ENCODE peak calls at places on chromosomes 12 and 14, in nine cellular contexts. D is HCT116; U is A549; O is brain microvascular endothelial cell; X is uterus; Y is transverse colon; L is AG09319; A is CD4-positive, alpha-beta T cell; R is bronchial epithelial cell. S is an unnamed sample.

GRCh38 chr12:44159870-44160269 is 324.0 kb downstream of the TMEM117 start:
- DNase-seq in L (no peak), O (no peak), D (no peak), Y (no peak), A (no peak), R (no peak), X (no peak), U (no peak), S (no peak)

GRCh38 chr12:12108441-12109058 is 37.8 kb downstream of the BCL2L14 start:
- DNase-seq in U (no peak), L (no peak), O (no peak), R (no peak), Y (no peak), X (no peak), A (no peak), D (no peak), S (no peak)

GRCh38 chr12:77941396-77941795 is 110.7 kb downstream of the NAV3 start:
- DNase-seq in U (no peak), R (no peak), L (no peak), A (no peak), Y (no peak), D (no peak), O (no peak), X (no peak), S (no peak)

GRCh38 chr12:102197789-102198188 is at the start of gene PMCH:
- DNase-seq in A (no peak), O (no peak), U (no peak), D (no peak), X (no peak), L (no peak), R (peak), Y (no peak), S (peak)

GRCh38 chr12:65192963-65193516 is 23.7 kb downstream of the LEMD3 start:
- DNase-seq in X (no peak), L (no peak), O (no peak), D (no peak), Y (no peak), A (no peak), U (no peak), R (no peak), S (no peak)

GRCh38 chr12:51534216-51534615 is 56.8 kb upstream of the SCN8A start:
- DNase-seq in O (no peak), R (no peak), Y (no peak), A (no peak), L (no peak), U (no peak), D (no peak), X (no peak), S (no peak)

GRCh38 chr14:93008381-93008780 is 85.4 kb downstream of the CHGA start:
- DNase-seq in U (no peak), R (no peak), D (no peak), L (no peak), A (no peak), O (no peak), X (peak), Y (no peak), S (peak)

GRCh38 chr12:54680374-54680773 is 32.2 kb upstream of the DCD start:
- DNase-seq in R (peak), A (no peak), Y (peak), D (peak), O (peak), L (no peak), X (no peak), U (peak), S (peak)

GRCh38 chr12:54220092-54220557 is 31.3 kb upstream of the SMUG1 start:
- DNase-seq in O (peak), X (peak), Y (peak), R (peak), A (peak), D (peak), U (peak), L (no peak), S (peak)

GRCh38 chr14:105013150-105013787 is 7.6 kb downstream of the CDCA4 start:
- DNase-seq in U (no peak), R (peak), D (no peak), O (no peak), A (no peak), L (no peak), Y (no peak), X (no peak), S (no peak)

GRCh38 chr14:78075033-78075432 is 95.1 kb upstream of the NRXN3 start:
- DNase-seq in L (no peak), D (no peak), R (no peak), A (no peak), O (no peak), Y (no peak), X (no peak), U (no peak), S (no peak)

GRCh38 chr14:38143651-38144505 is 63.8 kb upstream of the SSTR1 start:
- DNase-seq in A (no peak), L (peak), D (no peak), O (peak), Y (no peak), U (no peak), X (no peak), R (peak), S (peak)

GRCh38 chr12:89770391-89770790 is 61.8 kb upstream of the ATP2B1 start:
- DNase-seq in D (no peak), Y (no peak), U (no peak), A (no peak), L (no peak), R (no peak), X (no peak), O (no peak), S (no peak)

GRCh38 chr14:24430143-24430681 is 458 bp downstream of the KHNYN start:
- DNase-seq in R (peak), U (peak), L (peak), O (peak), Y (peak), D (no peak), A (peak), X (peak), S (peak)

GRCh38 chr12:104215638-104216297 is at the start of gene TXNRD1:
- DNase-seq in X (peak), O (peak), R (peak), A (peak), D (peak), L (peak), Y (peak), U (peak), S (no peak)

GRCh38 chr12:53289891-53290290 is 5.5 kb upstream of the PFDN5 start:
- DNase-seq in O (no peak), A (no peak), L (no peak), Y (no peak), R (no peak), U (no peak), D (no peak), X (no peak), S (no peak)

GRCh38 chr12:91316161-91316759 is 133.6 kb upstream of the DCN start:
- DNase-seq in O (no peak), D (no peak), U (no peak), Y (no peak), L (no peak), A (no peak), R (no peak), X (no peak), S (no peak)

GRCh38 chr12:88334271-88334670 is 192.2 kb downstream of the TMTC3 start:
- DNase-seq in U (no peak), L (no peak), A (no peak), O (peak), D (no peak), Y (no peak), R (peak), X (no peak), S (peak)

GRCh38 chr12:75850751-75851462 is 180.7 kb downstream of the PHLDA1 start:
- DNase-seq in Y (peak), U (peak), O (peak), R (peak), D (no peak), X (no peak), A (no peak), L (no peak), S (peak)

GRCh38 chr12:27927347-27927746 is 45.2 kb downstream of the PTHLH start:
- DNase-seq in A (no peak), R (no peak), X (no peak), D (no peak), Y (no peak), U (no peak), L (no peak), O (no peak), S (no peak)

GRCh38 chr14:28083456-28083855 is 683.1 kb upstream of the FOXG1 start:
- DNase-seq in R (peak), X (no peak), U (no peak), A (no peak), L (no peak), O (no peak), D (no peak), Y (no peak), S (peak)

GRCh38 chr12:132246997-132247717 is 82.2 kb downstream of the GALNT9 start:
- DNase-seq in D (no peak), U (no peak), O (no peak), R (no peak), Y (no peak), A (no peak), X (no peak), L (no peak), S (no peak)

GRCh38 chr12:82383930-82384513 is 25.7 kb downstream of the METTL25 start:
- DNase-seq in Y (no peak), X (no peak), L (no peak), D (no peak), A (no peak), O (peak), R (peak), U (no peak), S (peak)

GRCh38 chr14:93496856-93497255 is 66.1 kb downstream of the UNC79 start:
- DNase-seq in R (peak), L (no peak), D (no peak), A (no peak), O (no peak), U (no peak), X (no peak), Y (no peak), S (no peak)

GRCh38 chr14:100807496-100807895 is 18.4 kb upstream of the MEG3 start:
- DNase-seq in L (no peak), U (no peak), O (no peak), A (no peak), D (no peak), X (no peak), R (no peak), Y (no peak), S (no peak)

GRCh38 chr14:75147423-75148071 is 20.7 kb upstream of the NEK9 start:
- DNase-seq in O (peak), Y (peak), A (no peak), U (no peak), L (peak), X (peak), D (no peak), R (peak), S (peak)
- TF ChIP-seq CTCF in O (peak), Y (peak), A (no peak), U (no peak), L (peak), X (peak), D (no peak), R (peak), S (peak)

DNA sequence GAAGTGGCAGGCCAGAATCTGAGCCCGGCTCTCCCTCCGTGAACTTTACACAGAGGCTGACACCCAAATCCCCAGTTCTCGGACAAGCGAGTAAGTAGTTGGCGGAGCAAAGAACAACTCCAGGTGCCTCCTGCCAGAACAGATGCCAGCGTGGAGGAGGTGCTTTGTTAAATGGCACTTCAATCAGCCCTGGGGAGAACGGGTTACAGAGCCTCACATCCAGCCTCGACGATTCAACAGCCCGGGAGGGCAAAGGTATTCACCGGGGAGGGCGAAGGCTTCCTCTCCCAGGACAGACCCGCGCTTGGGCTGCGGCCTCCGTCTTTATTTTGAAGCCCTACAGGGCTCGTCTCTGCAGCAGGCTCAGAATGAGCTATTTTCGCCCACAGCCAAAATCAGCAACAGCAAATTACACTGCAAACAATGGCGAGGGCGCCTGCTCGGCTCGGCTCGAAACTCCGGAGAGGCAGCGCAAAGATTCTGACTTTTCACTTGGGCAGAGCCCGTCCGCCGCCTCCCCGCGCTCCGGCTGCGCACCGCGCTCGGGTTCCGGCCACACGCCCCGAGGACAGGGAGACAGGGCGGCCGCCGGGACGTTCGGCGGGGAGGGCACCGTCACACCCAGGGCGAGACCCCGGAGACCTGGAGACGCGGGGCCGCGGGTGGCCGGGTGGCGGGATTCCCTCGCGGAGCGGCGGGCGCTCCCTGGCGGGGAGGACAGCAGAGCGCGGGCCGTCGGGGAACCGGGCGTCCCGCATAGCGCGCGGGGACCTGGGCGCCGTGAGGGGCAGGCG is 811 bp downstream of the TMCC3 start:
- DNase-seq in A (peak), R (peak), Y (peak), O (peak), U (peak), D (no peak), X (peak), L (no peak), S (peak)
- TF ChIP-seq CTCF in A (no peak), R (peak), Y (peak), O (peak), U (peak), D (no peak), X (no peak), L (no peak), S (peak)

DNA sequence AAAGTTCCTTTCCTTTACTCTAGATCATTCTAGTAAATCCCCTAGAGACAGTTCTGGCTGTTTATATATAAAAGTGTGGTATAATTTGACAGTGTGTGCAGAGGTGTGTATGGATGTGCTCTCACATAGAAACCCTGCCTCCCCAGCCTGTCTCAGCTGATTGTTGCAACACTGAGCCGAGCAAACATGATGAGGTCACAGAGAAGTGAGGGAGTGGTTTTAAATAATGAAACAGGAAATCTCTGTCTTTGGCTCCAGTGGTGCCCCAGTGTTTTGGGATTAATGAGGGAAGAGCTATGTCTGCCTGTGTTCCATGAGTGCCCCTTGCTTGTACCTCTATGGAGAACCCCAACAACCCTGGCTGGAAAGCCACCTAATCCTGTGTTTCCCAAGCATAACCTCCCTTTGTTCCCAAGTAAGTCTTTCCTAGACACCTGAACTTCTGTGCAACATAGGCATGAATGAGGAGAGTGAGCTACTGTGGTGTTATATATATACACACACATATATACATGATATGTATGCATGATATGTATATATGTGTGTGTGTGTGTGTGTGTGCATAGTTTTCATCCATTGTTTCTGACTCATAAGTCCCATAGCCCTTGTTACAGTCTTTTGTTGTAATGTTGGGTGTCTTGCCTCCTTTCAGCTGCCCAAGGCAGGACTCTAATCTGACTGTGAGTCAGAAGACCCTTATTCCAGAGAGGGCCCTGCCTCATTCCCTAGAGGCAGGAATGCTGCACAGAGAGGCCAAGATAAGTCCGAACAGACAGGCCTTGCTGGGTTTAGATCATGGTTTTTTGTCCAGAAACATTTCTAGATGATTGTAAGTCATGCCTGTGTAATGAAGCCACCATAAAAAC is 18.0 kb downstream of the TRAF3 start:
- DNase-seq in R (peak), O (peak), A (peak), U (peak), D (no peak), X (peak), L (no peak), Y (peak), S (peak)
- TF ChIP-seq CTCF in R (peak), O (peak), A (no peak), U (no peak), D (no peak), X (no peak), L (no peak), Y (no peak), S (no peak)

DNA sequence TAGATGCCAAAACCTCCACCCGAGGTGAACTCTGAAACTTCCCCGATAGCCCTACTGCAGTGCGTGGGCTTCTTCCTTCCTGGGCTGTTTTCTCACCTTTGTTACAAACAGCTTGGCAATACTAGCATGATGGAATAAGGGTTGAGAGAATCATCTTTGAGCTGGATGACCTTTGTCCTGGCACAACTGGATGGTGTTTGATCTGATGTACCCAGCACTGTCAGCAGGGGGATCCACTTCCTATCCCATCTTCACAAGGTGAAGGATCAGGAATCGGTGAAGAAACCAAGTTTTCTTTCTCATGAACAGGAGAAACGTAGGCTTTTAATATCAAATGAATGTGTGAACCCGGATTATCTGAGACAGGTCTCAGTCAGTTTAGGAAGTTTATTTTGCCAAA is 19.5 kb upstream of the LRRC10 start:
- DNase-seq in U (peak), Y (no peak), O (no peak), R (no peak), D (no peak), L (no peak), A (no peak), X (no peak), S (peak)
- TF ChIP-seq CTCF in U (peak), Y (no peak), O (peak), R (peak), D (no peak), L (peak), A (no peak), X (no peak), S (no peak)

GRCh38 chr14:63632932-63633514 is 8.6 kb downstream of the WDR89 start:
- DNase-seq in U (peak), O (no peak), A (no peak), R (peak), L (no peak), X (no peak), Y (no peak), D (peak), S (peak)
- TF ChIP-seq CTCF in U (peak), O (peak), A (peak), R (peak), L (peak), X (no peak), Y (peak), D (peak), S (peak)

GRCh38 chr12:73226585-73226984 is 954.4 kb downstream of the TRHDE start:
- DNase-seq in D (no peak), L (no peak), U (no peak), O (no peak), R (no peak), X (no peak), Y (no peak), A (no peak), S (no peak)

GRCh38 chr12:73221836-73222235 is 949.7 kb downstream of the TRHDE start:
- DNase-seq in D (no peak), L (no peak), R (no peak), Y (no peak), O (no peak), A (no peak), X (no peak), U (no peak), S (no peak)

GRCh38 chr12:73221398-73221797 is 949.2 kb downstream of the TRHDE start:
- DNase-seq in Y (no peak), U (no peak), R (no peak), A (no peak), L (no peak), O (no peak), X (no peak), D (no peak), S (no peak)

GRCh38 chr12:73225941-73226340 is 953.8 kb downstream of the TRHDE start:
- DNase-seq in X (no peak), A (no peak), R (no peak), O (no peak), Y (no peak), L (no peak), U (no peak), D (no peak), S (no peak)

GRCh38 chr12:73225371-73225937 is 953.3 kb downstream of the TRHDE start:
- DNase-seq in A (no peak), R (no peak), U (no peak), X (no peak), Y (no peak), D (no peak), L (no peak), O (no peak), S (no peak)
- TF ChIP-seq CTCF in A (no peak), R (no peak), U (no peak), X (no peak), Y (no peak), D (no peak), L (no peak), O (no peak), S (no peak)

GRCh38 chr12:3214508-3215365 is 137.6 kb downstream of the TSPAN9 start:
- DNase-seq in R (peak), Y (no peak), U (no peak), D (no peak), L (no peak), O (no peak), A (no peak), X (no peak), S (no peak)
- TF ChIP-seq CTCF in R (no peak), Y (no peak), U (no peak), D (no peak), L (no peak), O (no peak), A (no peak), X (no peak), S (no peak)

S was measured in MCF 10A.